ENCODE peak calls at places on chromosomes 16 and 17, in seven cellular contexts. L is fibroblast of lung, Q is H1, Y is GM12878, G is HCT116, O is GM23338, H is neural progenitor cell. S is an unnamed sample.

GRCh38 chr16:48720266-48720665 is 110.3 kb upstream of the N4BP1 start:
- DNase-seq in H (peak; percentile 87), Q (peak; percentile 71), G (no peak), Y (no peak), L (no peak), O (peak; percentile 84), S (peak; percentile 38)

GRCh38 chr17:12296120-12296727 is 275.5 kb downstream of the MAP2K4 start:
- DNase-seq in G (no peak), H (peak; percentile 50), Y (no peak), L (no peak), Q (peak; percentile 48), O (peak; percentile 32), S (no peak)

GRCh38 chr16:4654946-4655590 is 30.4 kb downstream of the MGRN1 start:
- DNase-seq in Q (no peak), O (no peak), H (no peak), G (no peak), Y (no peak), L (no peak), S (no peak)

GRCh38 chr17:8862213-8863056 is 5.0 kb downstream of the PIK3R6 start:
- DNase-seq in O (no peak), G (no peak), Q (no peak), L (no peak), Y (no peak), H (no peak), S (no peak)

GRCh38 chr17:4001048-4001590 is 36.9 kb upstream of the ATP2A3 start:
- DNase-seq in G (no peak), Q (no peak), O (no peak), L (no peak), H (no peak), Y (no peak), S (no peak)

GRCh38 chr16:58814348-58814801 is 80.3 kb upstream of the GOT2 start:
- DNase-seq in Y (no peak), Q (peak; percentile 65), G (peak; percentile 7), L (peak; percentile 36), O (peak; percentile 77), H (peak; percentile 74), S (peak; percentile 56)

GRCh38 chr17:34517406-34517805 is 62.0 kb upstream of the TMEM132E start:
- DNase-seq in Y (no peak), H (no peak), G (no peak), L (no peak), Q (no peak), O (no peak), S (no peak)

GRCh38 chr17:27665549-27665948 is 34.6 kb downstream of the LGALS9 start:
- DNase-seq in L (no peak), H (no peak), O (no peak), Y (no peak), Q (no peak), G (no peak), S (no peak)

GRCh38 chr16:86044881-86045600 is 146.1 kb downstream of the IRF8 start:
- DNase-seq in L (no peak), G (no peak), O (no peak), H (no peak), Q (no peak), Y (no peak), S (no peak)

GRCh38 chr16:10611825-10612342 is 31.5 kb upstream of the EMP2 start:
- DNase-seq in H (peak; percentile 33), G (no peak), Q (no peak), O (no peak), L (no peak), Y (no peak), S (no peak)

GRCh38 chr17:66523378-66524174 is 221.2 kb downstream of the PRKCA start:
- DNase-seq in O (no peak), H (no peak), Q (no peak), Y (no peak), L (peak; percentile 69), G (no peak), S (no peak)

GRCh38 chr17:54096216-54096615 is 273.5 kb downstream of the KIF2B start:
- DNase-seq in Q (no peak), H (no peak), L (no peak), G (no peak), Y (no peak), O (no peak), S (no peak)

GRCh38 chr17:61735807-61736206 is 127.5 kb downstream of the BRIP1 start:
- DNase-seq in O (no peak), G (no peak), Q (no peak), Y (no peak), H (no peak), L (no peak), S (no peak)

GRCh38 chr17:1229891-1230571 is 40.2 kb upstream of the BHLHA9 start:
- DNase-seq in G (no peak), O (no peak), L (no peak), Y (no peak), Q (no peak), H (no peak), S (no peak)

GRCh38 chr17:1227365-1227764 is 42.9 kb upstream of the BHLHA9 start:
- DNase-seq in G (no peak), Q (no peak), Y (no peak), H (no peak), O (no peak), L (no peak), S (no peak)

GRCh38 chr17:1229354-1229890 is 40.8 kb upstream of the BHLHA9 start:
- DNase-seq in H (peak; percentile 50), Q (peak; percentile 66), L (no peak), Y (no peak), G (no peak), O (peak; percentile 53), S (peak; percentile 34)

GRCh38 chr17:1227917-1228751 is 42.1 kb upstream of the BHLHA9 start:
- DNase-seq in H (peak; percentile 52), Y (peak; percentile 32), Q (peak; percentile 59), G (no peak), L (no peak), O (peak; percentile 58), S (no peak)

GRCh38 chr17:1228752-1229353 is 41.4 kb upstream of the BHLHA9 start:
- DNase-seq in O (no peak), Y (no peak), G (no peak), L (no peak), Q (peak; percentile 60), H (peak; percentile 24), S (no peak)
- TF ChIP-seq EZH2 in O (peak; percentile 2), Y (no peak), G (no peak), L (peak; percentile 97), Q (peak; percentile 82), H (peak; percentile 82), S (peak; percentile 32)

DNA sequence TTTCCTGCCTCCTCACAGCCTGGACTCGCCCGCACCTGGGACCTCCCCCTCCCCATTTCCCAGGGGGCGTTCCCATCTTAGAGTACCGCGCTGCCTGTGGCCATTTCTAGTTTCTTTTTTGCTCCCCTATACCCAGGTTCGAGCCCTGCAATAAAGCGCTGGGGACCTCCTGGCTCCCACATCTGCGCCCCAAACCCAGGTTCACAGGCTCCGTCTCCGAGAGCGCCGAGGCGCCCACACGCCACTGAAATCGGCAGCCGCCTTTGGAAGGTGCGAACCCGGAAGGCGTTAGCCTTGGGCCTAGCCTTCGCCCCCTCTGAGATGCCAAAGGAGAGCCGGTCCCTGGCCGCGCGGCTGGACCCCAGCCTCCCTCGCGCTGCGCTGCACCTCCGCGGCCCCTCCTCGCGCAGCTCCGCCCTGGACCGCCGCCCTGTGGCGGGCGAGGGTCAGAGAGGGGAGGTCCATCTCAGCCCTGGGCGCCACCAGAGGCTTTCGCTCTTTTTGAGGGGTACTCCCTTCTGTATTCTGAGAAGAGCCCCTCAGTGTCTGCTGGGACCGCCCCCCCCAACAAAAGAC is 1.8 kb downstream of the KCNJ12 start:
- DNase-seq in L (no peak), G (no peak), H (peak; percentile 78), Y (no peak), Q (peak; percentile 72), O (peak; percentile 70), S (no peak)
- H3K4me3 ChIP-seq in L (no peak overlapping the region), G (no peak overlapping the region), H (peak overlapping the region; percentile 64), Y (no peak overlapping the region), Q (peak overlapping the region; percentile 38), O (peak overlapping the region; percentile 72), S (no peak overlapping the region)

GRCh38 chr16:75457485-75458021 is 6.9 kb downstream of the TMEM170A start:
- DNase-seq in Q (no peak), G (no peak), H (no peak), L (no peak), Y (no peak), O (no peak), S (no peak)

GRCh38 chr16:75458439-75458838 is 6.0 kb downstream of the TMEM170A start:
- DNase-seq in L (no peak), Q (no peak), H (no peak), O (no peak), Y (no peak), G (no peak), S (no peak)

GRCh38 chr16:75456971-75457370 is 7.5 kb downstream of the TMEM170A start:
- DNase-seq in L (no peak), G (no peak), H (no peak), Y (no peak), O (no peak), Q (no peak), S (no peak)

GRCh38 chr16:75459691-75460090 is 4.8 kb downstream of the TMEM170A start:
- DNase-seq in L (no peak), H (no peak), Q (no peak), G (no peak), O (no peak), Y (no peak), S (no peak)

GRCh38 chr16:75458029-75458428 is 6.5 kb downstream of the TMEM170A start:
- DNase-seq in L (no peak), O (no peak), Q (no peak), H (no peak), Y (no peak), G (no peak), S (no peak)
- H3K4me1 ChIP-seq in L (no peaks in the 10 kb centered on the region), O (peaks cover 31% of the 10 kb centered on the region), Q (peaks cover 6% of the 10 kb centered on the region), H (peaks cover 70% of the 10 kb centered on the region), Y (peaks cover 6% of the 10 kb centered on the region), G (peaks cover 20% of the 10 kb centered on the region), S (peaks cover 7% of the 10 kb centered on the region)

DNA sequence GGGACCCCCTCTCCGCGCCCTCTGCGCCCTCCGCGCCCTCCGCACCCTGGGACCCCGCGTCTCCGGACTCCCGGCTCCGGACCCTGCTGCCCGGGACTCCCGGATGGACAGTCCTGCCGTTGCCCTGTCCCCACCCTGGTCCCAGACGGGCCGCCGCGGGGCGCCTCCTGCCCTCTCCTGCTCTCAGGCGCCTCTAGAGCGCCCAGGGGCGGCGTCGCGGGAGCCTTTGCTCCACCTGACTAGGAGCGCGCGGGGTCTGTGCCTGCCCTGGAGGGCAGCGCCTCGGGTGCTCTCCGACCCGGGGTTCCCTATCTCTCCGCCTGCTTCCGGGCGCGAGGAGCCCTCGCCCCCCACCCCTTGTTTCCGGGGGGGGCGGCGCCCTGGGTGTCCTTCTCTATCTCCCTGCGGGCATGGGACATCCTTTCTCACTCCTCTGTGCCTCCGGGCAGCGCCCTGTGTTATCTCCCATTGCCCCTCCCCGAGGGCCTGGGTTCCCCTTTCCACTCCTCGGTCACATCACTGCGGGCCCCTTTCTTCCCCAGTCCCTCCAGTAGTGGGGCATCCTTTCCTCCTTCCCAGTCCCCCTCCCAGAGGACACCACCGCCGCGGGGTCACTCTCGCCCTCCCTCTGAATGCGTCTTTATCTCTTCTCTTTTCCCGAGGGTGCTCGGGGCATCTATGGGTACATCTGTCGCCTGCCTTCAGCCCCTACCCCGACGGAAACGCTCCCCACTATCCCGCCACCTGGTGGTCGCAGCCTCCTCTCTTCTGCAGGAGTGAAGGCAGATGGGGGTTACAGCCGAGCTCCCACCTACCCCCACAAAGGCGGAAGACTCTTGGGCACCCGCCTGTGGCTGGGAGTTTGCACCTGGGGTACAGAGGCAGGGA is 865 bp downstream of the PRKCB start:
- DNase-seq in H (peak; percentile 74), Y (no peak), Q (peak; percentile 84), G (no peak), L (no peak), O (peak; percentile 68), S (peak; percentile 62)
- TF ChIP-seq EZH2 in H (peak; percentile 52), Y (no peak), Q (peak; percentile 24), G (no peak), L (peak; percentile 32), O (no peak), S (no peak)

GRCh38 chr16:87956771-87957279 is 5.6 kb downstream of the BANP start:
- DNase-seq in Y (no peak), O (peak; percentile 62), H (no peak), L (peak; percentile 66), Q (no peak), G (no peak), S (peak; percentile 82)
- H3K4me3 ChIP-seq in Y (peak overlapping the region; percentile 56), O (no peak overlapping the region), H (no peak overlapping the region), L (no peak overlapping the region), Q (no peak overlapping the region), G (no peak overlapping the region), S (peak overlapping the region; percentile 28)